ENCODE peak calls at places on chromosomes 6 and 20, in eight cellular contexts. One of them, this sample, is unnamed.

GRCh38 chr6:35808688-35809087 is 3.5 kb downstream of the LHFPL5 start:
- DNase-seq in tibial nerve: no peak
- DNase-seq in SJSA1: no peak
- DNase-seq in uterus: no peak
- DNase-seq in kidney: no peak
- DNase-seq in Peyer's patch: no peak
- DNase-seq in IMR-90: no peak
- DNase-seq in heart left ventricle: no peak
- DNase-seq in this sample: no peak

GRCh38 chr20:24118781-24119175 is 130.2 kb upstream of the GGTLC1 start:
- DNase-seq in tibial nerve: no peak
- DNase-seq in SJSA1: no peak
- DNase-seq in uterus: peak
- DNase-seq in kidney: no peak
- DNase-seq in Peyer's patch: no peak
- DNase-seq in IMR-90: no peak
- DNase-seq in heart left ventricle: no peak
- DNase-seq in this sample: no peak

GRCh38 chr6:170046786-170047626 is 243.9 kb downstream of the DLL1 start:
- DNase-seq in tibial nerve: no peak
- DNase-seq in SJSA1: no peak
- DNase-seq in uterus: peak
- DNase-seq in kidney: peak
- DNase-seq in Peyer's patch: peak
- DNase-seq in IMR-90: no peak
- DNase-seq in heart left ventricle: no peak
- DNase-seq in this sample: no peak

GRCh38 chr6:82022614-82023102 is 224.9 kb downstream of the IBTK start:
- DNase-seq in tibial nerve: no peak
- DNase-seq in SJSA1: peak
- DNase-seq in uterus: no peak
- DNase-seq in kidney: no peak
- DNase-seq in Peyer's patch: peak
- DNase-seq in IMR-90: peak
- DNase-seq in heart left ventricle: no peak
- DNase-seq in this sample: no peak

GRCh38 chr6:142071981-142072380 is 60.7 kb upstream of the GJE1 start:
- DNase-seq in tibial nerve: no peak
- DNase-seq in SJSA1: no peak
- DNase-seq in uterus: no peak
- DNase-seq in kidney: no peak
- DNase-seq in Peyer's patch: no peak
- DNase-seq in IMR-90: no peak
- DNase-seq in heart left ventricle: no peak
- DNase-seq in this sample: no peak

GRCh38 chr6:125746731-125747588 is 2.5 kb upstream of the HEY2 start:
- DNase-seq in tibial nerve: no peak
- DNase-seq in SJSA1: peak
- DNase-seq in uterus: peak
- DNase-seq in kidney: no peak
- DNase-seq in Peyer's patch: peak
- DNase-seq in IMR-90: peak
- DNase-seq in heart left ventricle: peak
- DNase-seq in this sample: peak

GRCh38 chr6:3612341-3613041 is 139.0 kb downstream of the PXDC1 start:
- DNase-seq in tibial nerve: no peak
- DNase-seq in SJSA1: peak
- DNase-seq in uterus: no peak
- DNase-seq in kidney: no peak
- DNase-seq in Peyer's patch: peak
- DNase-seq in IMR-90: peak
- DNase-seq in heart left ventricle: no peak
- DNase-seq in this sample: no peak

GRCh38 chr20:63635431-63636141 is 8.7 kb upstream of the GMEB2 start:
- DNase-seq in tibial nerve: no peak
- DNase-seq in SJSA1: no peak
- DNase-seq in uterus: no peak
- DNase-seq in kidney: peak
- DNase-seq in Peyer's patch: peak
- DNase-seq in IMR-90: no peak
- DNase-seq in heart left ventricle: peak
- DNase-seq in this sample: no peak

GRCh38 chr6:26537846-26538571 is at the start of gene HMGN4:
- DNase-seq in tibial nerve: peak
- DNase-seq in SJSA1: peak
- DNase-seq in uterus: peak
- DNase-seq in kidney: peak
- DNase-seq in Peyer's patch: peak
- DNase-seq in IMR-90: peak
- DNase-seq in heart left ventricle: peak
- DNase-seq in this sample: peak

GRCh38 chr6:87905101-87905517 is 142.5 kb upstream of the SPACA1 start:
- DNase-seq in tibial nerve: no peak
- DNase-seq in SJSA1: peak
- DNase-seq in uterus: no peak
- DNase-seq in kidney: no peak
- DNase-seq in Peyer's patch: no peak
- DNase-seq in IMR-90: no peak
- DNase-seq in heart left ventricle: no peak
- DNase-seq in this sample: no peak

GRCh38 chr6:34982424-34982852 is 93.4 kb downstream of the ANKS1A start:
- DNase-seq in tibial nerve: no peak
- DNase-seq in SJSA1: peak
- DNase-seq in uterus: no peak
- DNase-seq in kidney: no peak
- DNase-seq in Peyer's patch: no peak
- DNase-seq in IMR-90: peak
- DNase-seq in heart left ventricle: no peak
- DNase-seq in this sample: no peak

GRCh38 chr20:56516631-56517030 is 7.9 kb upstream of the FAM209A start:
- DNase-seq in tibial nerve: no peak
- DNase-seq in SJSA1: no peak
- DNase-seq in uterus: no peak
- DNase-seq in kidney: no peak
- DNase-seq in Peyer's patch: no peak
- DNase-seq in IMR-90: no peak
- DNase-seq in heart left ventricle: no peak
- DNase-seq in this sample: no peak

DNA sequence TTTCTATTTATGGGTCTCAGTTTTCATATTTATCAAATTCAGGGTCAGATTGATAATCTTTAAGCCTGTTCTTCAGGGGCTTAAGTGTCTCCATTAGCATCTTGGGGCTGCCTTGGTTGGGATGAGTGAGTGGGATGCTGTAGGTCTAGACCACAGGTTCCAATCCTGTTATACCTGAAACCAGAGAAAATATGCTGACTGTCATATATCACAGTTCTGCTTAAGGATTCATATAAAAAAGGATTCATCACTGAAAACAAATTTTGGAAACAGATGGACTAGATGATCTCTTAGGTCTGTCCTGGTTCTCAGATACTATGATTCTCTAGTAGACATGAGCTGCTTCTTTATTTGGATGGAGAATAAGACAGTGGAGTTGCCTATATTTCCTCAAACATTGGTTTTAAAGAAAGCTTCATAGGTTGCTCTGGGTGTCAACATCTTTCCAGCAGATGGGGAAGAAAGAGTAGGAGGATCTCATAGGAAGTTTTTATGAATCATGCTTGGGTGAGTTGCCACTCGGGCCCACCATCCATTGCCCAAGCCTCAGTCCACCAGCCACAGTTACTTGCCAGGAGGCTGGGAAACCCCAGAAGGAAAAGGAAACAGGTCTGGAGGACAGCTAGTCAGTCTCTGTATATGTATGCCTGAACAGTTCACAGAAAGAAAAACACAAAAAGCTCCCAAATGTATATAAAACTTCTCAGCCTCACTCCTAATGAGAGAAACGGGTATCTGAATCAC is 42.9 kb upstream of the MAP7 start:
- DNase-seq in tibial nerve: no peak
- DNase-seq in SJSA1: no peak
- DNase-seq in uterus: no peak
- DNase-seq in kidney: no peak
- DNase-seq in Peyer's patch: no peak
- DNase-seq in IMR-90: peak
- DNase-seq in heart left ventricle: no peak
- DNase-seq in this sample: no peak
- H3K27ac ChIP-seq in tibial nerve: no peak
- H3K27ac ChIP-seq in SJSA1: peak
- H3K27ac ChIP-seq in uterus: no peak
- H3K27ac ChIP-seq in kidney: no peak
- H3K27ac ChIP-seq in Peyer's patch: no peak
- H3K27ac ChIP-seq in IMR-90: peak
- H3K27ac ChIP-seq in heart left ventricle: no peak
- H3K27ac ChIP-seq in this sample: no peak

DNA sequence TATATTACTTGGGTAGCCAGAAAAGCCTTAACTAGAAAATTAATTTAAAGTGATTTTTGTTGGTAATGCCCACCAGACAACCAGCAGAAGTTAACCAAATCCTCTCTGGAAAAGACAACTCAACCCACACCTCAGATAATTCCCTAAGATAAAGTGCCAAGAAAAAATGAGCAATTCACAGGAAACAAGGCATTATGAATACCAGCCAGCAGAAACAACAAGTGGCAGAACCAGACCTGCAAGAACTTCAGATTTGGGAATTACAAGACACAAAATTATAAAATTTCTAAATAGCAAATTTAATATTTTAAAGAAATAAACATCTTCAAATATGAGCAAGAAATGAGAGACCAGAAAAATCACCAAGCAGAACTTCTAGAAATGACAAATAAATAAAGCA is 80.0 kb upstream of the MRPS10 start:
- DNase-seq in tibial nerve: no peak
- DNase-seq in SJSA1: no peak
- DNase-seq in uterus: no peak
- DNase-seq in kidney: no peak
- DNase-seq in Peyer's patch: no peak
- DNase-seq in IMR-90: no peak
- DNase-seq in heart left ventricle: no peak
- DNase-seq in this sample: no peak
- H3K27ac ChIP-seq in tibial nerve: no peak
- H3K27ac ChIP-seq in SJSA1: no peak
- H3K27ac ChIP-seq in uterus: no peak
- H3K27ac ChIP-seq in kidney: no peak
- H3K27ac ChIP-seq in Peyer's patch: no peak
- H3K27ac ChIP-seq in IMR-90: no peak
- H3K27ac ChIP-seq in heart left ventricle: no peak
- H3K27ac ChIP-seq in this sample: no peak

DNA sequence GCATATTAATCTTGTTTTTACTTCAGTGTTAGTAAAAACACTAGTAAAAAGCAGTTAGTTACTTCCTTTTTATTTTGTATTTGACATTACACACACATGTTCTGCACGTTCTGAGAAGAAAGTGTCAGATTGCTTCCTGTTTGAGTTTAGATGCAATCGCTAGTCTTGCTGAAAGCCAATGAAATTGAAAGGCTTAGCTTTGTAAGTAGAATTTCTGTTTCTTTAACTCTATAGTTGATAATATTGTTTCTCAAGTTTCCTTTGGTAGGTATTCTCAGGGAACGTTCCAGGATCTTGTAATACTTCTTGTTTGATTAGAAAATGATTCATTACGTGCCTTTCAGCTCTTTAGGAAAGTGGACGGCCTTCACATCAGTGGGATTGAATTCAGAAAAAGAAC is 55.0 kb downstream of the CDKAL1 start:
- DNase-seq in tibial nerve: no peak
- DNase-seq in SJSA1: no peak
- DNase-seq in uterus: no peak
- DNase-seq in kidney: no peak
- DNase-seq in Peyer's patch: no peak
- DNase-seq in IMR-90: no peak
- DNase-seq in heart left ventricle: no peak
- DNase-seq in this sample: no peak
- H3K27ac ChIP-seq in tibial nerve: no peak
- H3K27ac ChIP-seq in SJSA1: no peak
- H3K27ac ChIP-seq in uterus: no peak
- H3K27ac ChIP-seq in kidney: no peak
- H3K27ac ChIP-seq in Peyer's patch: no peak
- H3K27ac ChIP-seq in IMR-90: no peak
- H3K27ac ChIP-seq in heart left ventricle: no peak
- H3K27ac ChIP-seq in this sample: no peak

GRCh38 chr20:61657719-61658377 is 405.8 kb downstream of the CDH4 start:
- DNase-seq in tibial nerve: no peak
- DNase-seq in SJSA1: no peak
- DNase-seq in uterus: no peak
- DNase-seq in kidney: no peak
- DNase-seq in Peyer's patch: no peak
- DNase-seq in IMR-90: no peak
- DNase-seq in heart left ventricle: no peak
- DNase-seq in this sample: no peak
- H3K27ac ChIP-seq in tibial nerve: no peak
- H3K27ac ChIP-seq in SJSA1: no peak
- H3K27ac ChIP-seq in uterus: no peak
- H3K27ac ChIP-seq in kidney: no peak
- H3K27ac ChIP-seq in Peyer's patch: no peak
- H3K27ac ChIP-seq in IMR-90: no peak
- H3K27ac ChIP-seq in heart left ventricle: no peak
- H3K27ac ChIP-seq in this sample: no peak

DNA sequence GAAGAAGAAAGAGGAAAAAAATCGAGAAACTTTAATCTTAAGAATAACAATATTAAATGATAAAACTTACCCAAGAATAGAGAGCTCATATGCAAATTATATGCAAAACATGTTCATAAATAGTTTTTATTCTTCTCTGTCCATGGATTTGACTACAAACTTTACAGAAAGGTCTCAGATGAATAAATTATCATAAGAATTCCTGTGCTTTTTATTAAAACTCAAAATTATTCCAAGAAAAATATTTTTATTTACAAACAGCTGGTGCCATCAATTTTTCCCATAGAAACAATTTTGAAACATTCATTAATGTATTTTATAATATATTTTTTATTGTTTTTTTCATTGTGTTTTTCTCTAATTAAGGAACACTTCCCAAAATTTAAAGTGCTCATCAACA is 12.1 kb downstream of the MYB start:
- DNase-seq in tibial nerve: no peak
- DNase-seq in SJSA1: no peak
- DNase-seq in uterus: no peak
- DNase-seq in kidney: no peak
- DNase-seq in Peyer's patch: no peak
- DNase-seq in IMR-90: no peak
- DNase-seq in heart left ventricle: no peak
- DNase-seq in this sample: no peak
- H3K27ac ChIP-seq in tibial nerve: no peak
- H3K27ac ChIP-seq in SJSA1: no peak
- H3K27ac ChIP-seq in uterus: no peak
- H3K27ac ChIP-seq in kidney: no peak
- H3K27ac ChIP-seq in Peyer's patch: no peak
- H3K27ac ChIP-seq in IMR-90: no peak
- H3K27ac ChIP-seq in heart left ventricle: no peak
- H3K27ac ChIP-seq in this sample: no peak

This sample was measured in lung.